ENCODE peak calls at places on chromosomes 3 and 15, in six cellular contexts. One of them, this sample, is unnamed.

GRCh38 chr15:64155802-64156651 is 4.5 kb downstream of the SNX22 start:
- DNase-seq in GM12878: no peak
- DNase-seq in HepG2: no peak
- DNase-seq in K562: no peak
- DNase-seq in GM12891: no peak
- DNase-seq in SK-N-SH: no peak
- DNase-seq in this sample: no peak

GRCh38 chr3:117660941-117661635 is 951.5 kb downstream of the TUSC7 start:
- DNase-seq in HepG2: no peak
- DNase-seq in SK-N-SH: no peak
- DNase-seq in GM12878: no peak
- DNase-seq in K562: no peak
- DNase-seq in GM12891: no peak
- DNase-seq in this sample: no peak

GRCh38 chr15:63606333-63606732 is 9.1 kb downstream of the FBXL22 start:
- DNase-seq in K562: no peak
- DNase-seq in GM12878: no peak
- DNase-seq in HepG2: no peak
- DNase-seq in SK-N-SH: no peak
- DNase-seq in GM12891: no peak
- DNase-seq in this sample: no peak

GRCh38 chr15:53811530-53811929 is 52.1 kb upstream of the WDR72 start:
- DNase-seq in K562: no peak
- DNase-seq in GM12878: no peak
- DNase-seq in SK-N-SH: peak; percentile 10
- DNase-seq in GM12891: no peak
- DNase-seq in HepG2: peak; percentile 42
- DNase-seq in this sample: no peak

GRCh38 chr3:152554980-152555379 is 280.0 kb upstream of the P2RY1 start:
- DNase-seq in HepG2: no peak
- DNase-seq in SK-N-SH: no peak
- DNase-seq in GM12878: no peak
- DNase-seq in K562: no peak
- DNase-seq in GM12891: no peak
- DNase-seq in this sample: no peak

GRCh38 chr15:47404877-47405276 is 312.4 kb upstream of the SEMA6D start:
- DNase-seq in SK-N-SH: no peak
- DNase-seq in GM12878: no peak
- DNase-seq in HepG2: no peak
- DNase-seq in K562: no peak
- DNase-seq in GM12891: no peak
- DNase-seq in this sample: no peak

GRCh38 chr15:91055548-91056331 is 33.3 kb upstream of the VPS33B start:
- DNase-seq in HepG2: peak; percentile 38
- DNase-seq in GM12878: peak; percentile 11
- DNase-seq in K562: peak; percentile 46
- DNase-seq in GM12891: no peak
- DNase-seq in SK-N-SH: peak; percentile 84
- DNase-seq in this sample: no peak

GRCh38 chr3:144107923-144108322 is 136.3 kb downstream of the DIPK2A start:
- DNase-seq in HepG2: no peak
- DNase-seq in K562: no peak
- DNase-seq in GM12891: no peak
- DNase-seq in GM12878: no peak
- DNase-seq in SK-N-SH: no peak
- DNase-seq in this sample: no peak

GRCh38 chr3:141275032-141275422 is 43.4 kb downstream of the PXYLP1 start:
- DNase-seq in SK-N-SH: no peak
- DNase-seq in HepG2: peak; percentile 24
- DNase-seq in GM12878: no peak
- DNase-seq in K562: no peak
- DNase-seq in GM12891: no peak
- DNase-seq in this sample: no peak

GRCh38 chr3:185318136-185318535 is 44.8 kb upstream of the MAP3K13 start:
- DNase-seq in GM12878: no peak
- DNase-seq in K562: no peak
- DNase-seq in SK-N-SH: no peak
- DNase-seq in HepG2: peak; percentile 55
- DNase-seq in GM12891: no peak
- DNase-seq in this sample: no peak

GRCh38 chr3:185319801-185320200 is 43.1 kb upstream of the MAP3K13 start:
- DNase-seq in GM12891: no peak
- DNase-seq in K562: no peak
- DNase-seq in SK-N-SH: no peak
- DNase-seq in HepG2: no peak
- DNase-seq in GM12878: no peak
- DNase-seq in this sample: no peak

GRCh38 chr3:185317674-185318073 is 45.3 kb upstream of the MAP3K13 start:
- DNase-seq in GM12878: no peak
- DNase-seq in SK-N-SH: no peak
- DNase-seq in GM12891: no peak
- DNase-seq in K562: no peak
- DNase-seq in HepG2: peak; percentile 66
- DNase-seq in this sample: no peak

GRCh38 chr3:185313693-185314246 is 49.2 kb upstream of the MAP3K13 start:
- DNase-seq in GM12878: no peak
- DNase-seq in GM12891: no peak
- DNase-seq in K562: no peak
- DNase-seq in HepG2: no peak
- DNase-seq in SK-N-SH: no peak
- DNase-seq in this sample: no peak

GRCh38 chr3:185316740-185317407 is 46.1 kb upstream of the MAP3K13 start:
- DNase-seq in GM12878: no peak
- DNase-seq in GM12891: no peak
- DNase-seq in HepG2: peak; percentile 43
- DNase-seq in SK-N-SH: no peak
- DNase-seq in K562: peak; percentile 38
- DNase-seq in this sample: no peak
- TF ChIP-seq TAF1 in GM12878: no peak
- TF ChIP-seq TAF1 in GM12891: no peak
- TF ChIP-seq TAF1 in HepG2: no peak
- TF ChIP-seq TAF1 in SK-N-SH: no peak
- TF ChIP-seq TAF1 in K562: no peak
- TF ChIP-seq TAF1 in this sample: no peak

GRCh38 chr15:62171882-62172281 is 6.8 kb upstream of the C2CD4B start:
- DNase-seq in GM12891: no peak
- DNase-seq in K562: no peak
- DNase-seq in SK-N-SH: no peak
- DNase-seq in HepG2: no peak
- DNase-seq in GM12878: no peak
- DNase-seq in this sample: no peak

DNA sequence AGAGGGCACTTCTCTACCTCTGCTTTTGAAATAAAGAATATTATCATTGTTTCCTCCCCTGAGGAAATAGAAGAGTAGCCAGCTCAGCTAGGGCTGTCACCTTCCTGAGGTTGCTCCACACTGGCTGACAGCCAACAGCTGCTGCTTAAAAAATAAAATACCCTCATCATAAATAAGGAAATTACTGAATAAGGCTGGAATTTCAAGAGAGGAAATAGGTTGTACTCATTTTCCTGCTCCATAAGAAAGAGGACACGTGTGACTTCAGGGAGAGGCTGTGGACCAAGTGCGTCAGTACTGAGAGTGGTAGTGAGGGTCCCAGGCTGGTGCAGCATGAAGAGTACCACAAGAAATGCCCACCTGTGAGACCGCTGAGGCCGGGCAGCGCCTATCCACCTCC is 8.1 kb upstream of the C2CD4B start:
- DNase-seq in GM12878: no peak
- DNase-seq in HepG2: no peak
- DNase-seq in K562: no peak
- DNase-seq in GM12891: no peak
- DNase-seq in SK-N-SH: no peak
- DNase-seq in this sample: no peak
- TF ChIP-seq POLR2AphosphoS5 in GM12878: no peak
- TF ChIP-seq POLR2AphosphoS5 in HepG2: no peak
- TF ChIP-seq POLR2AphosphoS5 in K562: no peak
- TF ChIP-seq POLR2AphosphoS5 in GM12891: no peak
- TF ChIP-seq POLR2AphosphoS5 in SK-N-SH: no peak
- TF ChIP-seq POLR2AphosphoS5 in this sample: no peak

GRCh38 chr3:142947352-142947751 is 16.1 kb downstream of the PAQR9 start:
- DNase-seq in HepG2: no peak
- DNase-seq in GM12878: no peak
- DNase-seq in GM12891: no peak
- DNase-seq in SK-N-SH: peak; percentile 54
- DNase-seq in K562: no peak
- DNase-seq in this sample: no peak

GRCh38 chr3:142946861-142947260 is 16.6 kb downstream of the PAQR9 start:
- DNase-seq in GM12878: no peak
- DNase-seq in SK-N-SH: no peak
- DNase-seq in HepG2: no peak
- DNase-seq in GM12891: no peak
- DNase-seq in K562: no peak
- DNase-seq in this sample: no peak

GRCh38 chr3:142950972-142951371 is 12.5 kb downstream of the PAQR9 start:
- DNase-seq in SK-N-SH: no peak
- DNase-seq in GM12878: no peak
- DNase-seq in GM12891: no peak
- DNase-seq in HepG2: no peak
- DNase-seq in K562: no peak
- DNase-seq in this sample: no peak

GRCh38 chr3:142945023-142945422 is 18.5 kb downstream of the PAQR9 start:
- DNase-seq in K562: no peak
- DNase-seq in HepG2: no peak
- DNase-seq in GM12878: no peak
- DNase-seq in SK-N-SH: no peak
- DNase-seq in GM12891: no peak
- DNase-seq in this sample: no peak

GRCh38 chr3:142947799-142948575 is 15.5 kb downstream of the PAQR9 start:
- DNase-seq in HepG2: no peak
- DNase-seq in GM12891: no peak
- DNase-seq in SK-N-SH: peak; percentile 15
- DNase-seq in GM12878: no peak
- DNase-seq in K562: peak; percentile 30
- DNase-seq in this sample: no peak
- TF ChIP-seq TAF1 in HepG2: no peak
- TF ChIP-seq TAF1 in GM12891: no peak
- TF ChIP-seq TAF1 in SK-N-SH: no peak
- TF ChIP-seq TAF1 in GM12878: no peak
- TF ChIP-seq TAF1 in K562: no peak
- TF ChIP-seq TAF1 in this sample: no peak

DNA sequence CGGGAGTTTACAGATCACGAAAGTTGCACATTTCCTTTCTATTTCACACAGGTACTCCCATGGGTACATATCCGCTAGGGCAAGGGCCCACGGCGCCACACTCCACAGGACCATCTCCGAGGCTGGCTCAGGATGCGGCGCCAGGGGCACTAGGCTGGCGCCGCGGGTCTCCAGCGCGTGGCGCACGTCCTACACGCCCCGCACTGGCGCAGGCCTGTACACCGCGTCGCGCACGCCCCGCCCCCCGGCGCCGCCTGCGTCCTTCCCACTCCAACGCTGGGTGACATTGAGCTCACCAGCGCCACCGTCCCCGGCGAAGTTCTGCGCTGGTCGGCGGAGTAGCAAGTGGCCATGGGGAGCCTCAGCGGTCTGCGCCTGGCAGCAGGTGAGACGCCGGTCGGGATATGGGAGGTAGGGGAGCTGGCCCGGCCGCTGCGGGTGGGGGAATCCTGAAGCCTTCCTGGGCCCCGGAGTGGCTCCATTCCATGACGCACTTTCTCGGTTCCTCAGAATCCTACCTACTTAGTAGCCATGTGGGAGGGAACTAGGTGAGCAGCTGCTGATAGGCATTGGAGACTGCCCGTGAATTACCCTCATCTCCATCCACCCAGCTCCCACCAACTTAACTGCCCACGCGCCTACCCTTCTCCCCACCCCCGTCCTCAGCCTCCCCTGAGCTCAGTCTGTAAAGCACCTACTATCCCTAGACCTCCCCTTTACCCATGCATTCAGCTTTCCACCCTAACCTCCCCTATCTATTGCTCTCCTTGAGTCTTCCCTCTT is at the start of gene FAM162A:
- DNase-seq in GM12891: peak; percentile 77
- DNase-seq in SK-N-SH: peak; percentile 93
- DNase-seq in HepG2: peak; percentile 90
- DNase-seq in K562: peak; percentile 94
- DNase-seq in GM12878: peak; percentile 83
- DNase-seq in this sample: peak; percentile 79
- TF ChIP-seq POLR2AphosphoS5 in GM12891: peak; percentile 81
- TF ChIP-seq POLR2AphosphoS5 in SK-N-SH: peak; percentile 89
- TF ChIP-seq POLR2AphosphoS5 in HepG2: peak; percentile 91
- TF ChIP-seq POLR2AphosphoS5 in K562: peak; percentile 51
- TF ChIP-seq POLR2AphosphoS5 in GM12878: peak; percentile 95
- TF ChIP-seq POLR2AphosphoS5 in this sample: peak; percentile 73

GRCh38 chr15:81498314-81498713 is 124.3 kb upstream of the TMC3 start:
- DNase-seq in HepG2: no peak
- DNase-seq in GM12878: no peak
- DNase-seq in SK-N-SH: no peak
- DNase-seq in GM12891: no peak
- DNase-seq in K562: no peak
- DNase-seq in this sample: no peak

GRCh38 chr15:81504170-81504905 is 130.3 kb upstream of the TMC3 start:
- DNase-seq in GM12878: no peak
- DNase-seq in K562: no peak
- DNase-seq in SK-N-SH: no peak
- DNase-seq in GM12891: no peak
- DNase-seq in HepG2: no peak
- DNase-seq in this sample: no peak

GRCh38 chr15:81497226-81497625 is 123.2 kb upstream of the TMC3 start:
- DNase-seq in SK-N-SH: no peak
- DNase-seq in K562: no peak
- DNase-seq in HepG2: no peak
- DNase-seq in GM12878: no peak
- DNase-seq in GM12891: no peak
- DNase-seq in this sample: no peak

GRCh38 chr15:81502436-81502835 is 128.4 kb upstream of the TMC3 start:
- DNase-seq in GM12891: no peak
- DNase-seq in SK-N-SH: no peak
- DNase-seq in HepG2: no peak
- DNase-seq in GM12878: no peak
- DNase-seq in K562: no peak
- DNase-seq in this sample: no peak

GRCh38 chr15:81500081-81500480 is 126.1 kb upstream of the TMC3 start:
- DNase-seq in K562: no peak
- DNase-seq in GM12891: no peak
- DNase-seq in SK-N-SH: no peak
- DNase-seq in GM12878: no peak
- DNase-seq in HepG2: no peak
- DNase-seq in this sample: no peak
- TF ChIP-seq TAF1 in K562: no peak
- TF ChIP-seq TAF1 in GM12891: no peak
- TF ChIP-seq TAF1 in SK-N-SH: no peak
- TF ChIP-seq TAF1 in GM12878: no peak
- TF ChIP-seq TAF1 in HepG2: no peak
- TF ChIP-seq TAF1 in this sample: no peak

This sample was measured in GM12892.